ENCODE peak calls at places on chromosome 3, in seven cellular contexts. C, O, N, R, W, K and H are unnamed samples.

GRCh38 chr3:189685854-189686253 is 54.7 kb downstream of the TP63 start:
- DNase-seq in N (no peak), W (no peak), O (no peak), C (no peak), K (no peak), R (peak), H (no peak)

GRCh38 chr3:151395806-151396205 is 11.3 kb upstream of the P2RY12 start:
- DNase-seq in N (no peak), O (no peak), C (no peak), R (no peak), W (no peak), K (no peak), H (no peak)

GRCh38 chr3:48268381-48268935 is 27.6 kb downstream of the ZNF589 start:
- DNase-seq in W (peak), O (no peak), C (no peak), R (no peak), K (no peak), N (no peak), H (no peak)

GRCh38 chr3:184177331-184177731 is 2.7 kb downstream of the AP2M1 start:
- DNase-seq in N (no peak), K (no peak), O (no peak), R (no peak), C (no peak), W (no peak), H (no peak)

GRCh38 chr3:105490045-105490444 is 123.3 kb downstream of the ALCAM start:
- DNase-seq in N (no peak), K (no peak), R (no peak), C (no peak), O (no peak), W (no peak), H (no peak)

GRCh38 chr3:58474967-58475578 is 16.8 kb upstream of the KCTD6 start:
- DNase-seq in O (no peak), K (peak), N (no peak), W (no peak), C (no peak), R (no peak), H (no peak)

GRCh38 chr3:189927975-189928895 is 192.5 kb downstream of the P3H2 start:
- DNase-seq in O (no peak), N (no peak), W (no peak), R (no peak), K (no peak), C (no peak), H (no peak)

GRCh38 chr3:111595239-111595638 is at the start of gene ZBED2:
- DNase-seq in O (no peak), R (no peak), N (no peak), K (peak), C (no peak), W (no peak), H (no peak)

GRCh38 chr3:101065962-101066361 is 72.7 kb upstream of the ABI3BP start:
- DNase-seq in K (no peak), N (no peak), W (no peak), R (peak), O (no peak), C (no peak), H (no peak)

GRCh38 chr3:50518441-50518840 is 15.0 kb upstream of the CACNA2D2 start:
- DNase-seq in C (peak), K (no peak), O (no peak), R (no peak), W (no peak), N (no peak), H (no peak)

GRCh38 chr3:127483902-127484591 is 106.5 kb downstream of the TPRA1 start:
- DNase-seq in W (no peak), O (peak), C (no peak), K (no peak), N (no peak), R (no peak), H (peak)

GRCh38 chr3:191972714-191973398 is 511.9 kb downstream of the PYDC2 start:
- DNase-seq in W (no peak), R (no peak), N (no peak), C (no peak), K (no peak), O (no peak), H (no peak)